ENCODE peak calls at places on chromosomes 3 and 15, in five cellular contexts. F is T-helper 1 cell, Q is epithelial cell of esophagus, T is SJSA1, H is OCI-LY7. I is an unnamed sample.

GRCh38 chr3:32820430-32820829 is 2.6 kb downstream of the TRIM71 start:
- DNase-seq in F (no peak), Q (no peak), T (no peak), H (no peak), I (no peak)

GRCh38 chr15:81337713-81338157 is 13.8 kb upstream of the STARD5 start:
- DNase-seq in F (no peak), Q (no peak), T (no peak), H (no peak), I (peak)

GRCh38 chr3:171005648-171006047 is 20.9 kb downstream of the SLC2A2 start:
- DNase-seq in F (no peak), Q (no peak), T (no peak), H (no peak), I (no peak)

GRCh38 chr3:113079532-113079931 is 88.7 kb downstream of the GTPBP8 start:
- DNase-seq in F (no peak), Q (no peak), T (no peak), H (no peak), I (no peak)

GRCh38 chr3:81466161-81466560 is 295.3 kb downstream of the GBE1 start:
- DNase-seq in F (no peak), Q (no peak), T (no peak), H (no peak), I (no peak)

GRCh38 chr3:167304077-167304476 is 76.0 kb downstream of the ZBBX start:
- DNase-seq in F (no peak), Q (no peak), T (no peak), H (no peak), I (no peak)

GRCh38 chr15:99446565-99447496 is 119.0 kb upstream of the MEF2A start:
- DNase-seq in F (no peak), Q (no peak), T (peak), H (no peak), I (no peak)

GRCh38 chr3:95567346-95567745 is 1247.0 kb upstream of the EPHA6 start:
- DNase-seq in F (no peak), Q (no peak), T (no peak), H (no peak), I (no peak)

GRCh38 chr15:58340176-58340575 is 91.6 kb upstream of the LIPC start:
- DNase-seq in F (no peak), Q (peak), T (no peak), H (no peak), I (no peak)

GRCh38 chr3:123027292-123028232 is at the start of gene SEMA5B:
- DNase-seq in F (no peak), Q (peak), T (no peak), H (no peak), I (peak)

GRCh38 chr3:24460974-24461373 is 33.7 kb downstream of the THRB start:
- DNase-seq in F (no peak), Q (no peak), T (no peak), H (no peak), I (no peak)

GRCh38 chr15:38843736-38844590 is 279.3 kb upstream of the RASGRP1 start:
- DNase-seq in F (no peak), Q (peak), T (peak), H (no peak), I (no peak)

GRCh38 chr15:33586791-33587697 is 276.3 kb downstream of the RYR3 start:
- DNase-seq in F (no peak), Q (peak), T (no peak), H (no peak), I (no peak)

I was measured in uterus.